ENCODE peak calls at places on chromosomes 4 and X, in seven cellular contexts. V, Y, M, F, O, C and E are unnamed samples.

GRCh38 chr4:138919094-138919936 is 96.3 kb upstream of the NOCT start:
- DNase-seq in V (no peak), Y (peak), M (peak), F (peak), O (peak), C (peak), E (peak)

GRCh38 chr4:168623011-168623410 is 126.2 kb downstream of the PALLD start:
- DNase-seq in V (no peak), Y (no peak), M (no peak), F (no peak), O (no peak), C (no peak), E (no peak)

GRCh38 chr4:3231431-3231980 is 17.5 kb upstream of the MSANTD1 start:
- DNase-seq in V (no peak), Y (no peak), M (no peak), F (no peak), O (no peak), C (no peak), E (no peak)

GRCh38 chrX:17638731-17639130 is 98.6 kb upstream of the SCML1 start:
- DNase-seq in V (no peak), Y (no peak), M (no peak), F (no peak), O (no peak), C (no peak), E (no peak)

GRCh38 chrX:41067721-41068120 is 17.5 kb upstream of the USP9X start:
- DNase-seq in V (no peak), Y (no peak), M (no peak), F (no peak), O (no peak), C (no peak), E (no peak)

GRCh38 chr4:78496021-78496643 is 55.4 kb upstream of the ANXA3 start:
- DNase-seq in V (no peak), Y (no peak), M (no peak), F (no peak), O (no peak), C (no peak), E (no peak)

GRCh38 chr4:53721276-53721675 is 130.0 kb upstream of the LNX1 start:
- DNase-seq in V (no peak), Y (no peak), M (no peak), F (no peak), O (no peak), C (no peak), E (no peak)

GRCh38 chrX:80550722-80551121 is 130.5 kb downstream of the TENT5D start:
- DNase-seq in V (no peak), Y (no peak), M (no peak), F (no peak), O (no peak), C (no peak), E (no peak)

GRCh38 chr4:154349829-154350228 is 141.8 kb downstream of the DCHS2 start:
- DNase-seq in V (no peak), Y (no peak), M (no peak), F (peak), O (no peak), C (no peak), E (peak)

GRCh38 chr4:86891785-86892638 is at the start of gene C4orf36:
- DNase-seq in V (peak), Y (peak), M (peak), F (peak), O (peak), C (peak), E (peak)

GRCh38 chr4:82555279-82555678 is 6.5 kb downstream of the TMEM150C start:
- DNase-seq in V (peak), Y (no peak), M (no peak), F (no peak), O (no peak), C (no peak), E (peak)

GRCh38 chr4:173076903-173077629 is 91.5 kb upstream of the GALNT7 start:
- DNase-seq in V (no peak), Y (no peak), M (no peak), F (no peak), O (no peak), C (no peak), E (peak)

GRCh38 chr4:175412744-175413143 is 399.3 kb downstream of the GPM6A start:
- DNase-seq in V (no peak), Y (no peak), M (no peak), F (no peak), O (peak), C (no peak), E (peak)

GRCh38 chr4:89511776-89512175 is 204.2 kb upstream of the GPRIN3 start:
- DNase-seq in V (no peak), Y (no peak), M (no peak), F (no peak), O (no peak), C (no peak), E (no peak)

GRCh38 chrX:69496143-69496542 is 8.0 kb upstream of the NALF2 start:
- DNase-seq in V (no peak), Y (no peak), M (no peak), F (no peak), O (no peak), C (no peak), E (no peak)

GRCh38 chrX:110145854-110146253 is 142.9 kb downstream of the TMEM164 start:
- DNase-seq in V (no peak), Y (no peak), M (peak), F (no peak), O (no peak), C (no peak), E (peak)